ENCODE peak calls at places on chromosome 16, in seven cellular contexts. One of them, this sample, is unnamed.

GRCh38 chr16:77555101-77555500 is 120.3 kb upstream of the ADAMTS18 start:
- DNase-seq in H1: no peak
- DNase-seq in cardiac muscle cell: no peak
- DNase-seq in nephron progenitor cell: no peak
- DNase-seq in fibroblast of lung: peak
- DNase-seq in astrocyte of the spinal cord: no peak
- DNase-seq in K562: no peak
- DNase-seq in this sample: no peak

GRCh38 chr16:27945233-27945975 is 118.1 kb downstream of the GSG1L start:
- DNase-seq in H1: peak
- DNase-seq in nephron progenitor cell: no peak
- DNase-seq in K562: no peak
- DNase-seq in fibroblast of lung: no peak
- DNase-seq in astrocyte of the spinal cord: no peak
- DNase-seq in cardiac muscle cell: no peak
- DNase-seq in this sample: no peak

GRCh38 chr16:11481987-11482386 is 104.7 kb downstream of the LITAF start:
- DNase-seq in cardiac muscle cell: no peak
- DNase-seq in H1: no peak
- DNase-seq in fibroblast of lung: no peak
- DNase-seq in K562: no peak
- DNase-seq in nephron progenitor cell: no peak
- DNase-seq in astrocyte of the spinal cord: no peak
- DNase-seq in this sample: peak

GRCh38 chr16:2341456-2342447 is 1.2 kb upstream of the ABCA3 start:
- DNase-seq in K562: no peak
- DNase-seq in H1: peak
- DNase-seq in astrocyte of the spinal cord: no peak
- DNase-seq in nephron progenitor cell: peak
- DNase-seq in cardiac muscle cell: no peak
- DNase-seq in fibroblast of lung: no peak
- DNase-seq in this sample: no peak

GRCh38 chr16:89194340-89195311 is 5.7 kb downstream of the SLC22A31 start:
- DNase-seq in fibroblast of lung: no peak
- DNase-seq in nephron progenitor cell: no peak
- DNase-seq in K562: no peak
- DNase-seq in astrocyte of the spinal cord: no peak
- DNase-seq in cardiac muscle cell: no peak
- DNase-seq in H1: peak
- DNase-seq in this sample: no peak

GRCh38 chr16:23959801-23960072 is 124.0 kb downstream of the PRKCB start:
- DNase-seq in fibroblast of lung: no peak
- DNase-seq in H1: no peak
- DNase-seq in cardiac muscle cell: no peak
- DNase-seq in nephron progenitor cell: no peak
- DNase-seq in astrocyte of the spinal cord: no peak
- DNase-seq in K562: no peak
- DNase-seq in this sample: no peak

GRCh38 chr16:3542601-3543373 is 34.4 kb downstream of the NLRC3 start:
- DNase-seq in H1: no peak
- DNase-seq in K562: no peak
- DNase-seq in fibroblast of lung: no peak
- DNase-seq in nephron progenitor cell: peak
- DNase-seq in astrocyte of the spinal cord: no peak
- DNase-seq in cardiac muscle cell: no peak
- DNase-seq in this sample: no peak

GRCh38 chr16:2150418-2151187 is 2.2 kb downstream of the RAB26 start:
- DNase-seq in cardiac muscle cell: no peak
- DNase-seq in K562: no peak
- DNase-seq in fibroblast of lung: peak
- DNase-seq in astrocyte of the spinal cord: peak
- DNase-seq in nephron progenitor cell: no peak
- DNase-seq in H1: peak
- DNase-seq in this sample: peak

GRCh38 chr16:2064368-2064945 is 16.7 kb downstream of the TSC2 start:
- DNase-seq in K562: no peak
- DNase-seq in fibroblast of lung: no peak
- DNase-seq in cardiac muscle cell: no peak
- DNase-seq in H1: no peak
- DNase-seq in nephron progenitor cell: no peak
- DNase-seq in astrocyte of the spinal cord: no peak
- DNase-seq in this sample: no peak

GRCh38 chr16:29734826-29735225 is 11.0 kb downstream of the C16orf54 start:
- DNase-seq in K562: no peak
- DNase-seq in astrocyte of the spinal cord: no peak
- DNase-seq in fibroblast of lung: no peak
- DNase-seq in H1: no peak
- DNase-seq in cardiac muscle cell: no peak
- DNase-seq in nephron progenitor cell: no peak
- DNase-seq in this sample: no peak

GRCh38 chr16:74225278-74225677 is 71.3 kb upstream of the PSMD7 start:
- DNase-seq in cardiac muscle cell: no peak
- DNase-seq in nephron progenitor cell: no peak
- DNase-seq in astrocyte of the spinal cord: no peak
- DNase-seq in fibroblast of lung: no peak
- DNase-seq in K562: no peak
- DNase-seq in H1: no peak
- DNase-seq in this sample: peak

GRCh38 chr16:74224828-74225227 is 71.8 kb upstream of the PSMD7 start:
- DNase-seq in K562: no peak
- DNase-seq in astrocyte of the spinal cord: peak
- DNase-seq in fibroblast of lung: peak
- DNase-seq in cardiac muscle cell: peak
- DNase-seq in nephron progenitor cell: no peak
- DNase-seq in H1: no peak
- DNase-seq in this sample: peak

GRCh38 chr16:74230126-74230525 is 66.5 kb upstream of the PSMD7 start:
- DNase-seq in nephron progenitor cell: no peak
- DNase-seq in astrocyte of the spinal cord: no peak
- DNase-seq in K562: no peak
- DNase-seq in fibroblast of lung: no peak
- DNase-seq in cardiac muscle cell: no peak
- DNase-seq in H1: no peak
- DNase-seq in this sample: no peak

GRCh38 chr16:74226361-74226979 is 70.1 kb upstream of the PSMD7 start:
- DNase-seq in fibroblast of lung: peak
- DNase-seq in cardiac muscle cell: peak
- DNase-seq in astrocyte of the spinal cord: peak
- DNase-seq in nephron progenitor cell: no peak
- DNase-seq in K562: no peak
- DNase-seq in H1: no peak
- DNase-seq in this sample: peak
- TF ChIP-seq CTCF in fibroblast of lung: peak
- TF ChIP-seq CTCF in cardiac muscle cell: peak
- TF ChIP-seq CTCF in astrocyte of the spinal cord: peak
- TF ChIP-seq CTCF in nephron progenitor cell: peak
- TF ChIP-seq CTCF in K562: peak
- TF ChIP-seq CTCF in H1: peak
- TF ChIP-seq CTCF in this sample: peak

GRCh38 chr16:65121870-65122723 is at the start of gene CDH11:
- DNase-seq in nephron progenitor cell: peak
- DNase-seq in fibroblast of lung: peak
- DNase-seq in cardiac muscle cell: peak
- DNase-seq in H1: peak
- DNase-seq in K562: no peak
- DNase-seq in astrocyte of the spinal cord: peak
- DNase-seq in this sample: peak
- TF ChIP-seq CTCF in nephron progenitor cell: no peak
- TF ChIP-seq CTCF in fibroblast of lung: no peak
- TF ChIP-seq CTCF in cardiac muscle cell: peak
- TF ChIP-seq CTCF in H1: no peak
- TF ChIP-seq CTCF in K562: no peak
- TF ChIP-seq CTCF in astrocyte of the spinal cord: peak
- TF ChIP-seq CTCF in this sample: peak

DNA sequence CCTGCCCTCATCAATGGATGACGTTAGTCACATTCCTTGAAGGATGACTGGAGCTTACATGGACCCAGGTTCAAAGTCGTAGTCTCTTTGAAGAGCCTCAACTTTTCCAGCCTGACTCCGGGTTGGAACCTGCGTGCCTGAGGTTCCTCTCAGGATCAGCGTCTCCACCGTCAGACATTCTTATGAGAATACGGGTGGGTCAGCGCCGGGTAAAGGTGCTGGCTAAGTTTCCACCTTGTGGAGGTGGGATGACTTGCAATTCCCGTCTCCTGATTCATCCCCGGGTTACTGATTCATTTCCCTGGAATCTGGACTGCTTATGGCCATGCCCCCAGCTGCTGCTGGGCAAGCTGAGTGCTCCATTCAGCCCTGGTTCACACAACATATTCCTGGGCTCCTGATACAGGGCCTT is 38.9 kb upstream of the CMIP start:
- DNase-seq in H1: no peak
- DNase-seq in nephron progenitor cell: no peak
- DNase-seq in astrocyte of the spinal cord: peak
- DNase-seq in fibroblast of lung: peak
- DNase-seq in cardiac muscle cell: no peak
- DNase-seq in K562: peak
- DNase-seq in this sample: peak
- TF ChIP-seq CTCF in H1: no peak
- TF ChIP-seq CTCF in nephron progenitor cell: no peak
- TF ChIP-seq CTCF in astrocyte of the spinal cord: peak
- TF ChIP-seq CTCF in fibroblast of lung: peak
- TF ChIP-seq CTCF in cardiac muscle cell: peak
- TF ChIP-seq CTCF in K562: no peak
- TF ChIP-seq CTCF in this sample: peak

DNA sequence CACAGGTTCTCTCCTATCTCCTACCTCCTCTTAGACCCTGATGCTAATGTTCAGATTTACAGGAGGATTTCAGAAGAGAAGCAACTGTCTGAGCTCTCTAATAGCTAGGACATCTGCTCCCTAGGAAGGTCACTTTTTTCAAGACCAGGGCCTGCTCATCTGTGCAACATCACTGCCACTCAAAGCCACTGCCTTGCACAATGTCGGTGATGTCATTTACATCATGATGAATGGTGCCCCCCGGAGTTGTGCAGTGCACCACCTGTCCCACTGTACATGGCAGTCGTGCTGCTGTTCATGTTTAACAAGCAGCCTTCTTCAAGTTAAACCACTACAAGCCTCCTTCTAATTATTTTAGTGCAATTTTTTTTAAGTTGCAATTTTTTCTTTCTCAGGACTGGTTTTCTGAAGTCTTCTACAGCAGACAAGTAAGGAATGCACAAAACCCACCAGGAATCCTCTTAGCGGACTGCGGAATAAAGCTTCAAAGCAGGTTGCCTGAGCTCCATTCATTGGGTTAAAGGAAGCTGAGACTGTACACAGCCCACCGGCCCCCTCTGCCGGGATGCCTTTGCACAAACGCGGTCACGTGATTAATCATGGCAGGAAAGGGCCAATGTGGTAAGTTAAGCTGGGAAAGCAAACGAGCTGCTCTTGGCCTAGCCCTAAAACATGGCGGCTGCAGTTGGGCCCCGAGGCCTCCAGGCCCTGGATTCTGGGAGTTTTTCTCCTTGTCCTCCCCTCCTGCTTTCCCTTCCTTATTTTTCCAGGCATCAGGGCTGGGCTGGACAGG is 74.1 kb downstream of the MYH11 start:
- DNase-seq in cardiac muscle cell: peak
- DNase-seq in fibroblast of lung: peak
- DNase-seq in H1: no peak
- DNase-seq in K562: peak
- DNase-seq in nephron progenitor cell: no peak
- DNase-seq in astrocyte of the spinal cord: no peak
- DNase-seq in this sample: no peak
- TF ChIP-seq CTCF in cardiac muscle cell: no peak
- TF ChIP-seq CTCF in fibroblast of lung: no peak
- TF ChIP-seq CTCF in H1: peak
- TF ChIP-seq CTCF in K562: peak
- TF ChIP-seq CTCF in nephron progenitor cell: no peak
- TF ChIP-seq CTCF in astrocyte of the spinal cord: no peak
- TF ChIP-seq CTCF in this sample: no peak

GRCh38 chr16:22188267-22188594 is 17.8 kb upstream of the EEF2K start:
- DNase-seq in nephron progenitor cell: no peak
- DNase-seq in K562: no peak
- DNase-seq in cardiac muscle cell: no peak
- DNase-seq in astrocyte of the spinal cord: no peak
- DNase-seq in H1: no peak
- DNase-seq in fibroblast of lung: no peak
- DNase-seq in this sample: no peak

GRCh38 chr16:22184615-22184968 is 21.5 kb upstream of the EEF2K start:
- DNase-seq in cardiac muscle cell: no peak
- DNase-seq in H1: no peak
- DNase-seq in astrocyte of the spinal cord: no peak
- DNase-seq in K562: no peak
- DNase-seq in nephron progenitor cell: no peak
- DNase-seq in fibroblast of lung: no peak
- DNase-seq in this sample: no peak

GRCh38 chr16:22188595-22189442 is 17.3 kb upstream of the EEF2K start:
- DNase-seq in K562: peak
- DNase-seq in cardiac muscle cell: peak
- DNase-seq in astrocyte of the spinal cord: peak
- DNase-seq in fibroblast of lung: peak
- DNase-seq in nephron progenitor cell: peak
- DNase-seq in H1: peak
- DNase-seq in this sample: peak

GRCh38 chr16:22183901-22184614 is 21.8 kb downstream of the SDR42E2 start:
- DNase-seq in cardiac muscle cell: no peak
- DNase-seq in H1: peak
- DNase-seq in astrocyte of the spinal cord: no peak
- DNase-seq in nephron progenitor cell: peak
- DNase-seq in fibroblast of lung: no peak
- DNase-seq in K562: peak
- DNase-seq in this sample: no peak

GRCh38 chr16:22186517-22186916 is 19.6 kb upstream of the EEF2K start:
- DNase-seq in H1: peak
- DNase-seq in nephron progenitor cell: peak
- DNase-seq in cardiac muscle cell: no peak
- DNase-seq in K562: no peak
- DNase-seq in astrocyte of the spinal cord: no peak
- DNase-seq in fibroblast of lung: no peak
- DNase-seq in this sample: no peak
- TF ChIP-seq CTCF in H1: peak
- TF ChIP-seq CTCF in nephron progenitor cell: no peak
- TF ChIP-seq CTCF in cardiac muscle cell: peak
- TF ChIP-seq CTCF in K562: peak
- TF ChIP-seq CTCF in astrocyte of the spinal cord: peak
- TF ChIP-seq CTCF in fibroblast of lung: peak
- TF ChIP-seq CTCF in this sample: peak

DNA sequence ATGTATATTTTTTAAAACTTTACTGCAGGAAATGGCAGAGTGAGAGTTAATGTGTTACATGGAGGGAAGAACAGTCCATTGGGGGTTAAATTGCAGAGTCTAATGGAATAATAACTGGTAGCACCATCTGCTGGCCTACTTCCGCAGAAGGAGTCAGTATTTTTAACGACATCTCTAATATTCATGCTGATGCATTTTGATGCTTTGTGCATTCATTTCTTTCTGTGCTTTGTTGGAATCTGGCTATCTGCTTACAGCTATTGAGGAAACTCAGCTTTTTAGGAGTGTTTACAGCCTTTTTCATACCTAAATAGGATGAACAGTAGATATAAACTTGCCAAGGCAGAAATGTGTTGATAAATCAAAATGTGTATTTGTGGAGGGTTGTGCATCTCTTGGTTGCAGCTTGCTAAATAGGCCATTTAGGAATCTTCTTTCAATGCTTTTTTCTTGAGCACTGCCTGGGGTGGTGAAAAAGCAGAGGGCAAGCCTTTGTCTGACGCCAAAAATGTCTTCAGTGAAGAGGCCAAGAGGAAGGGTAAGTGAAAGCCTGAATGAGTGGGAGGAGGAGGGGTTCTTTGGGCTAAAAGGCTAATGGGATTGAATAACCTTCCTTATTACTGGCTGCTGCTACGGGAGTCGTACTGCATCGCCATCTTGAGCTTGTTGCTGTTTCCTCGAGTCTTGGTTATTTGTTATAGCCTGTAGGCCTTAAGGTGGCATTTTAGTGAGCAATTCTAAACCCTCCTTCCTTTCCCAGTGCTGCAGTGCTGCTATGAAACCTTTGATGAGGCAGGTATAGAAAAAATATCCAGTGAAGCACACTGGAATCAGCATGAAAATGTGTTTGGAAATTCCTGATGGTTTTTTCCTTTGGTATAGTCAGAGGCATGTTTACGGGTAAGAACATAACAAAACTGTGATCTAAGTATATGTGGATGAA is 153.3 kb downstream of the CHD9 start:
- DNase-seq in cardiac muscle cell: peak
- DNase-seq in astrocyte of the spinal cord: peak
- DNase-seq in nephron progenitor cell: peak
- DNase-seq in fibroblast of lung: peak
- DNase-seq in H1: peak
- DNase-seq in K562: peak
- DNase-seq in this sample: peak
- TF ChIP-seq CTCF in cardiac muscle cell: peak
- TF ChIP-seq CTCF in astrocyte of the spinal cord: peak
- TF ChIP-seq CTCF in nephron progenitor cell: peak
- TF ChIP-seq CTCF in fibroblast of lung: peak
- TF ChIP-seq CTCF in H1: peak
- TF ChIP-seq CTCF in K562: peak
- TF ChIP-seq CTCF in this sample: peak